ENCODE peak calls at places on chromosomes 13 and 19, in nine cellular contexts. D is Kasumi-1, G is ELR, C is foreskin fibroblast, T is PC-3, B is HEK293T, U is AG04450, R is fibroblast of the aortic adventitia, Z is RPMI7951. S is an unnamed sample.
A peak's percentile ranks its signal among the peaks of the same experiment; 100 is the strongest.

GRCh38 chr19:16668176-16668575 is 7.2 kb downstream of the TMEM38A start:
- DNase-seq in U (no peak), D (no peak), C (no peak), G (no peak), R (no peak), B (no peak), T (no peak), Z (no peak), S (no peak)

GRCh38 chr19:30807263-30807662 is 435.1 kb downstream of the ZNF536 start:
- DNase-seq in T (no peak), G (no peak), Z (peak; percentile 19), B (no peak), D (no peak), R (no peak), C (no peak), U (no peak), S (no peak)

GRCh38 chr13:86318424-86318823 is 519.2 kb upstream of the SLITRK6 start:
- DNase-seq in Z (no peak), R (no peak), C (no peak), G (no peak), D (no peak), U (no peak), T (no peak), B (no peak), S (no peak)

GRCh38 chr19:2494084-2494446 is 18.1 kb downstream of the GADD45B start:
- DNase-seq in U (no peak), Z (peak; percentile 64), T (peak; percentile 38), R (peak; percentile 61), C (peak; percentile 88), D (no peak), B (no peak), G (peak; percentile 77), S (peak; percentile 55)

GRCh38 chr13:55440465-55441085 is 1700.1 kb upstream of the PRR20A start:
- DNase-seq in B (no peak), C (no peak), T (no peak), R (no peak), Z (no peak), D (no peak), G (no peak), U (no peak), S (no peak)

GRCh38 chr19:16369664-16370576 is 45.3 kb downstream of the KLF2 start:
- DNase-seq in R (no peak), T (no peak), D (no peak), B (no peak), C (no peak), Z (no peak), G (no peak), U (no peak), S (no peak)

GRCh38 chr19:44202470-44202869 is 9.9 kb upstream of the ZNF227 start:
- DNase-seq in C (peak; percentile 29), Z (peak; percentile 5), U (no peak), D (no peak), T (no peak), B (no peak), R (peak; percentile 81), G (peak; percentile 5), S (no peak)

GRCh38 chr13:94252209-94252608 is 227.3 kb downstream of the DCT start:
- DNase-seq in C (no peak), G (no peak), Z (no peak), R (peak; percentile 34), B (no peak), T (no peak), U (no peak), D (no peak), S (no peak)

GRCh38 chr13:77981191-77981925 is 62.7 kb upstream of the EDNRB start:
- DNase-seq in Z (peak; percentile 6), D (no peak), U (no peak), T (no peak), B (no peak), C (no peak), G (peak; percentile 53), R (peak; percentile 19), S (no peak)

GRCh38 chr19:45884682-45885555 is 1.0 kb downstream of the IRF2BP1 start:
- DNase-seq in C (no peak), D (no peak), G (no peak), Z (no peak), B (peak; percentile 24), U (no peak), R (no peak), T (no peak), S (no peak)

GRCh38 chr19:485583-486236 is 10.6 kb upstream of the MADCAM1 start:
- DNase-seq in U (no peak), B (no peak), T (no peak), C (peak; percentile 69), D (no peak), Z (peak; percentile 45), G (peak; percentile 74), R (peak; percentile 80), S (no peak)

GRCh38 chr19:633786-634639 is 676 bp upstream of the POLRMT start:
- DNase-seq in U (no peak), Z (no peak), B (no peak), C (no peak), G (peak; percentile 39), D (no peak), T (no peak), R (no peak), S (no peak)

GRCh38 chr19:54473071-54473941 is at the start of gene CDC42EP5:
- DNase-seq in C (peak; percentile 87), G (peak; percentile 43), R (peak; percentile 89), U (peak; percentile 71), B (no peak), Z (peak; percentile 71), T (no peak), D (no peak), S (no peak)

GRCh38 chr19:18170714-18171255 is 2.8 kb upstream of the IFI30 start:
- DNase-seq in D (no peak), U (no peak), G (no peak), R (no peak), B (no peak), T (no peak), C (no peak), Z (no peak), S (no peak)

GRCh38 chr19:38210458-38210987 is 13.5 kb downstream of the DPF1 start:
- DNase-seq in Z (no peak), U (no peak), T (no peak), G (no peak), R (peak; percentile 22), D (no peak), B (no peak), C (no peak), S (no peak)

GRCh38 chr19:8617984-8618383 is 7.5 kb upstream of the ADAMTS10 start:
- DNase-seq in C (no peak), Z (no peak), T (no peak), G (no peak), U (no peak), R (no peak), B (no peak), D (no peak), S (no peak)

GRCh38 chr19:21765151-21765550 is 2.2 kb downstream of the ZNF100 start:
- DNase-seq in R (no peak), B (no peak), U (no peak), T (no peak), D (no peak), Z (no peak), G (no peak), C (no peak), S (no peak)

GRCh38 chr13:93098972-93099371 is 127.6 kb upstream of the GPC6 start:
- DNase-seq in U (no peak), T (no peak), B (no peak), R (no peak), G (no peak), D (no peak), C (no peak), Z (no peak), S (no peak)